ENCODE peak calls at places on chromosomes 5 and 9, in five cellular contexts. One of them, this sample, is unnamed.

GRCh38 chr9:127980056-127980705 is 608 bp downstream of the EEIG1 start:
- DNase-seq in GM12878: no peak
- DNase-seq in HepG2: no peak
- DNase-seq in K562: peak
- DNase-seq in H1: no peak
- DNase-seq in this sample: no peak

GRCh38 chr5:104084896-104085295 is 522.3 kb upstream of the NUDT12 start:
- DNase-seq in HepG2: no peak
- DNase-seq in GM12878: no peak
- DNase-seq in K562: no peak
- DNase-seq in H1: no peak
- DNase-seq in this sample: no peak

GRCh38 chr9:136804509-136805206 is 3.1 kb upstream of the RABL6 start:
- DNase-seq in H1: no peak
- DNase-seq in GM12878: no peak
- DNase-seq in K562: no peak
- DNase-seq in HepG2: no peak
- DNase-seq in this sample: no peak

GRCh38 chr5:138706655-138707480 is 46.4 kb upstream of the CTNNA1 start:
- DNase-seq in HepG2: no peak
- DNase-seq in GM12878: no peak
- DNase-seq in H1: no peak
- DNase-seq in K562: no peak
- DNase-seq in this sample: peak

GRCh38 chr5:13994606-13995336 is 50.3 kb upstream of the DNAH5 start:
- DNase-seq in GM12878: no peak
- DNase-seq in H1: no peak
- DNase-seq in HepG2: no peak
- DNase-seq in K562: no peak
- DNase-seq in this sample: no peak

GRCh38 chr9:98738741-98739140 is 30.0 kb upstream of the GABBR2 start:
- DNase-seq in GM12878: no peak
- DNase-seq in K562: no peak
- DNase-seq in H1: no peak
- DNase-seq in HepG2: no peak
- DNase-seq in this sample: no peak

GRCh38 chr9:120538339-120538738 is 41.6 kb downstream of the CDK5RAP2 start:
- DNase-seq in HepG2: peak
- DNase-seq in K562: no peak
- DNase-seq in GM12878: no peak
- DNase-seq in H1: no peak
- DNase-seq in this sample: peak

GRCh38 chr5:26872337-26872736 is 166.0 kb downstream of the CDH9 start:
- DNase-seq in H1: no peak
- DNase-seq in K562: no peak
- DNase-seq in GM12878: no peak
- DNase-seq in HepG2: no peak
- DNase-seq in this sample: no peak

GRCh38 chr9:129322641-129323375 is 144.7 kb upstream of the IER5L start:
- DNase-seq in HepG2: no peak
- DNase-seq in GM12878: no peak
- DNase-seq in K562: no peak
- DNase-seq in H1: no peak
- DNase-seq in this sample: no peak

GRCh38 chr9:107931071-107931715 is 441.6 kb upstream of the KLF4 start:
- DNase-seq in K562: no peak
- DNase-seq in HepG2: no peak
- DNase-seq in H1: no peak
- DNase-seq in GM12878: no peak
- DNase-seq in this sample: no peak

GRCh38 chr5:13946111-13946510 is 1.6 kb upstream of the DNAH5 start:
- DNase-seq in H1: no peak
- DNase-seq in K562: no peak
- DNase-seq in HepG2: no peak
- DNase-seq in GM12878: no peak
- DNase-seq in this sample: no peak

GRCh38 chr5:133613184-133613583 is 843 bp upstream of the FSTL4 start:
- DNase-seq in H1: no peak
- DNase-seq in GM12878: no peak
- DNase-seq in K562: no peak
- DNase-seq in HepG2: no peak
- DNase-seq in this sample: no peak

GRCh38 chr5:107669543-107670027 is 1.2 kb downstream of the EFNA5 start:
- DNase-seq in GM12878: no peak
- DNase-seq in K562: no peak
- DNase-seq in H1: no peak
- DNase-seq in HepG2: no peak
- DNase-seq in this sample: peak

GRCh38 chr5:147906326-147907095 is at the start of gene C5orf46:
- DNase-seq in K562: no peak
- DNase-seq in H1: no peak
- DNase-seq in HepG2: peak
- DNase-seq in GM12878: no peak
- DNase-seq in this sample: no peak

GRCh38 chr9:29211003-29211584 is 1637.8 kb upstream of the C9orf72 start:
- DNase-seq in H1: no peak
- DNase-seq in HepG2: no peak
- DNase-seq in K562: no peak
- DNase-seq in GM12878: no peak
- DNase-seq in this sample: no peak

GRCh38 chr5:135239461-135240282 is 159.4 kb downstream of the MACROH2A1 start:
- DNase-seq in H1: no peak
- DNase-seq in HepG2: no peak
- DNase-seq in GM12878: no peak
- DNase-seq in K562: no peak
- DNase-seq in this sample: no peak

GRCh38 chr9:34555002-34555348 is 32.2 kb upstream of the ENHO start:
- DNase-seq in HepG2: no peak
- DNase-seq in GM12878: no peak
- DNase-seq in K562: no peak
- DNase-seq in H1: no peak
- DNase-seq in this sample: no peak

GRCh38 chr9:750264-750967 is 91.1 kb upstream of the DMRT1 start:
- DNase-seq in HepG2: no peak
- DNase-seq in H1: no peak
- DNase-seq in GM12878: no peak
- DNase-seq in K562: no peak
- DNase-seq in this sample: no peak

GRCh38 chr9:72396247-72397091 is 31.5 kb upstream of the ZFAND5 start:
- DNase-seq in HepG2: peak
- DNase-seq in H1: no peak
- DNase-seq in K562: no peak
- DNase-seq in GM12878: no peak
- DNase-seq in this sample: peak

GRCh38 chr9:9492506-9492905 is 1120.3 kb downstream of the PTPRD start:
- DNase-seq in GM12878: no peak
- DNase-seq in K562: no peak
- DNase-seq in HepG2: no peak
- DNase-seq in H1: no peak
- DNase-seq in this sample: no peak

GRCh38 chr5:175588709-175589429 is 69.0 kb upstream of the HRH2 start:
- DNase-seq in GM12878: no peak
- DNase-seq in K562: no peak
- DNase-seq in H1: no peak
- DNase-seq in HepG2: no peak
- DNase-seq in this sample: no peak
- TF ChIP-seq CHD2 in GM12878: no peak
- TF ChIP-seq CHD2 in K562: no peak
- TF ChIP-seq CHD2 in H1: no peak
- TF ChIP-seq CHD2 in HepG2: no peak
- TF ChIP-seq CHD2 in this sample: no peak

DNA sequence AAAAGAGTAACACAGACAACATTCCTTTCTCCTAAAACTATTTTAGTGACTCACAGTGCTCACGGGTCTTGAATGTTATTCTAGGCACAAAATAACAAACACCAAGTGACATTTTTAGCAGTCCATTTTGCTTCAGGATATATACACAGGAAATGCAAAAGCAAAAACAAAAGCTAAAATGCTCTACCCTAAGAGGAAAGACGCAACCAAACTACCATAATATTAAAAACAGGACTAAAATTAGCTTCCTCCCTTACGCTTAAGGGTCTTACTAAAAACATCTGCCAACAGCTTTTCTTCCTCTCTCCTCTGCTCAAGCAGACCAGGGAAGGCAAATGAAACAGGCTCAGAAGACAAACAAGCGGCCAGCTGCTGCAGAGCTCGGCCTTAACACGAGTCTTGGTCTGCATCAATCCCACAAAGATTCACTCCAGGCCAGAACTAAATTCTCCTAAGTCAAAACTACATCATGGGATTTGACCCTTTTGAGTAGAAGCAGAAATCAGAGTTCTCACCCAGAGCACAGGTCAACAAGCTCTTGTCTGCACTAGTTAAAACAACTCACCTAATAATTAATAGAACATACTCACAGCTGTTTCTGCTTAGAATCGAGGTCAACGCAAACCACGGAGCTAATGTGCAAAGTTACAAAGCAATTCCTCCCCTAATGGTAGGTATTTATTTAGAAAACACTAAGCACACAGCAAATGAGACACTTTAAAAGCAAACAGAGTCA is 62.3 kb downstream of the RAPGEF1 start:
- DNase-seq in K562: no peak
- DNase-seq in HepG2: peak
- DNase-seq in H1: no peak
- DNase-seq in GM12878: peak
- DNase-seq in this sample: no peak
- TF ChIP-seq HDAC2 in K562: no peak
- TF ChIP-seq HDAC2 in HepG2: no peak
- TF ChIP-seq HDAC2 in H1: no peak
- TF ChIP-seq HDAC2 in GM12878: no peak
- TF ChIP-seq HDAC2 in this sample: no peak

DNA sequence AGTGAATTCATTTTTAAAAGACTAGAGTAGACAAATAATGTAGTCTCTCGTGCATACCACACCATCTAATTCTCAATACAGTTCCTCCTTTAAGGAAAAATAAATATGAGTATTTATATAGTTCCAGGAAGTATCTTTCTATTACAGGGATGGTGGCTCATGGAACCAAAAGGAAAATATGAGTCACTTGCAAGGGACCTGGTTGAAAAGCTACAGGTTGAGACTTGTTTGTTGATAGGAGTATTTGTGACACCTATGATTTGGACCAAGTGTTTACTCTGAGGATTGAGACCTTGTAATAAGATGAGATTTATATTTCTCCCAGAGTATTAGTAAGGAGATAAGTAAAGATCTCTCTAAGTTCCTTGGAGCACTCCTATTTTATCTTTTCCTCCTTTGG is 67.4 kb downstream of the CDO1 start:
- DNase-seq in K562: no peak
- DNase-seq in H1: no peak
- DNase-seq in GM12878: no peak
- DNase-seq in HepG2: no peak
- DNase-seq in this sample: no peak
- TF ChIP-seq CTCF in K562: no peak
- TF ChIP-seq CTCF in H1: no peak
- TF ChIP-seq CTCF in GM12878: no peak
- TF ChIP-seq CTCF in HepG2: no peak
- TF ChIP-seq CTCF in this sample: no peak

DNA sequence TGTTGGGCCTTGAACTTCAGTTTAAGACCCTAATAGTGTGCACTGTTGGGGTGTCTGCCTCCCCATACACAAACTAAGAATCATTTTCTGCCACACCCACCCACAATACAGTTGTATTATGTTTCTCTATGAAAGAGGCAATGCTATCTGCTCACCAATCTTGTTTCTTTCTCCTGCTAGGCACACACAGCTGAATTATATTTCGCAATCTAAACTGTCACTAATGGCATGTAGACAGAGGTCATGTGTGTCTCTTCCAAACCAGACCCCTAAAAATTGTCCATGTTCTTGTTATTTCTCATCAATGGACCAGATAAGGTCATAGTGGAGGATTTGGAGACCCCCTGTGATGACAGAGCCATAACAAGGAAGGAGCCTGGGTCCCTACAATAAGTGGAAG is 57.3 kb downstream of the RIGI start:
- DNase-seq in GM12878: no peak
- DNase-seq in HepG2: no peak
- DNase-seq in H1: no peak
- DNase-seq in K562: no peak
- DNase-seq in this sample: no peak
- TF ChIP-seq CHD2 in GM12878: no peak
- TF ChIP-seq CHD2 in HepG2: no peak
- TF ChIP-seq CHD2 in H1: no peak
- TF ChIP-seq CHD2 in K562: no peak
- TF ChIP-seq CHD2 in this sample: no peak

GRCh38 chr9:112241491-112241890 is 66.4 kb upstream of the SUSD1 start:
- DNase-seq in HepG2: no peak
- DNase-seq in K562: no peak
- DNase-seq in GM12878: no peak
- DNase-seq in H1: no peak
- DNase-seq in this sample: no peak
- TF ChIP-seq HDAC2 in HepG2: no peak
- TF ChIP-seq HDAC2 in K562: no peak
- TF ChIP-seq HDAC2 in GM12878: no peak
- TF ChIP-seq HDAC2 in H1: no peak
- TF ChIP-seq HDAC2 in this sample: no peak

GRCh38 chr9:4296217-4296616 is 3.7 kb downstream of the GLIS3 start:
- DNase-seq in K562: no peak
- DNase-seq in HepG2: no peak
- DNase-seq in H1: no peak
- DNase-seq in GM12878: no peak
- DNase-seq in this sample: peak

GRCh38 chr9:4292781-4293180 is 7.1 kb downstream of the GLIS3 start:
- DNase-seq in H1: no peak
- DNase-seq in HepG2: no peak
- DNase-seq in GM12878: no peak
- DNase-seq in K562: no peak
- DNase-seq in this sample: peak

GRCh38 chr9:4290427-4290837 is 9.4 kb downstream of the GLIS3 start:
- DNase-seq in K562: no peak
- DNase-seq in H1: no peak
- DNase-seq in HepG2: no peak
- DNase-seq in GM12878: no peak
- DNase-seq in this sample: no peak

GRCh38 chr9:4295160-4295559 is 4.7 kb downstream of the GLIS3 start:
- DNase-seq in GM12878: no peak
- DNase-seq in K562: no peak
- DNase-seq in HepG2: no peak
- DNase-seq in H1: no peak
- DNase-seq in this sample: no peak

DNA sequence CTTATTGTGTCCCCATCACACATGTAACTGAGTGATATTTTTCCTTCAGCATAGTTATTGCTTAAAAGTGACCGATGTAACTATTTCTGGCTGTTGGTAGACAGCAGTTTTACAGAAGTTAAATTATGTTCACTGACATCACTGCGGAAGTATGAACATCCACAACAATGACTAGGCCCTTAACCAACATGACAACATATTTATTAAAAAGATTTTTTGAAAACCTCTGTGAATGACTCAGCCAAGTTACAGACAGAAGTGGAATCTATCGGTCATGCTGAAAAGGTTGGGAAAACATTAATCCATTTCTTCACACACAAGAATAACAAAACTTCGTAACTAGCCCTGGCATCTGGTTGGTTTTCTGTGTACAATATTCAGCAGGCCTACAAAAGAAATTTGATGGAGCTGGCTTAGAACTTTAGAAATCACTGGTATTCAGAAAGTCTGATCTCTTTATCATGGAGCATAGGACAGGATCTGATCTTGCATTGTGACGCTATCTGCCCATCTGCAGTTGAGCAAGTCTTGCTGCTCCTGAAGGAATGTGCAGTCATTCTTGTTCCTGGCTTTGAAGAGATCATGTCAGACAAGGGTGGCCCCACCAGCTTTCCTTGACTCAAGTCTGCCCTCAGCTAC is 6.5 kb downstream of the GLIS3 start:
- DNase-seq in H1: no peak
- DNase-seq in K562: no peak
- DNase-seq in GM12878: no peak
- DNase-seq in HepG2: no peak
- DNase-seq in this sample: peak
- TF ChIP-seq CTCF in H1: no peak
- TF ChIP-seq CTCF in K562: no peak
- TF ChIP-seq CTCF in GM12878: no peak
- TF ChIP-seq CTCF in HepG2: no peak
- TF ChIP-seq CTCF in this sample: no peak

This sample was measured in A549.